ENCODE peak calls at places on chromosome 19, in five cellular contexts. Q is type B pancreatic cell; W is CD4-positive, alpha-beta memory T cell; C is Right ventricle myocardium superior; F is H9. O is an unnamed sample.

GRCh38 chr19:38837656-38838121 is 6.1 kb upstream of the ECH1 start:
- DNase-seq in Q (no peak), W (no peak), C (no peak), F (no peak), O (no peak)

GRCh38 chr19:1864480-1865171 is 1.2 kb upstream of the KLF16 start:
- DNase-seq in Q (no peak), W (no peak), C (peak), F (peak), O (peak)

GRCh38 chr19:4063369-4064072 is 3.2 kb downstream of the ZBTB7A start:
- DNase-seq in Q (no peak), W (no peak), C (no peak), F (peak), O (peak)

GRCh38 chr19:34573226-34573864 is 91.8 kb downstream of the WTIP start:
- DNase-seq in Q (no peak), W (no peak), C (no peak), F (no peak), O (no peak)

GRCh38 chr19:10270180-10270615 is 722 bp upstream of the ICAM1 start:
- DNase-seq in Q (no peak), W (peak), C (peak), F (peak), O (peak)

GRCh38 chr19:20357921-20358320 is 190.9 kb downstream of the ZNF486 start:
- DNase-seq in Q (no peak), W (no peak), C (no peak), F (no peak), O (no peak)

GRCh38 chr19:40284251-40284500 is 969 bp downstream of the AKT2 start:
- DNase-seq in Q (no peak), W (no peak), C (no peak), F (no peak), O (no peak)

GRCh38 chr19:46714523-46715106 is 2.3 kb downstream of the PRKD2 start:
- DNase-seq in Q (no peak), W (peak), C (no peak), F (no peak), O (no peak)

GRCh38 chr19:38557205-38557799 is 60.5 kb downstream of the MAP4K1 start:
- DNase-seq in Q (no peak), W (peak), C (no peak), F (no peak), O (no peak)

GRCh38 chr19:4257025-4257424 is 10.1 kb downstream of the YJU2 start:
- DNase-seq in Q (no peak), W (no peak), C (no peak), F (no peak), O (no peak)

GRCh38 chr19:39568604-39569003 is 28.6 kb upstream of the EID2 start:
- DNase-seq in Q (no peak), W (no peak), C (no peak), F (no peak), O (no peak)

GRCh38 chr19:5903054-5903501 is 512 bp downstream of the NDUFA11 start:
- DNase-seq in Q (no peak), W (no peak), C (no peak), F (no peak), O (no peak)

GRCh38 chr19:2422951-2423880 is 4.2 kb downstream of the TIMM13 start:
- DNase-seq in Q (no peak), W (no peak), C (peak), F (no peak), O (no peak)

GRCh38 chr19:3509566-3509989 is 3.5 kb downstream of the FZR1 start:
- DNase-seq in Q (no peak), W (no peak), C (no peak), F (no peak), O (no peak)

GRCh38 chr19:4077800-4078683 is 11.3 kb upstream of the ZBTB7A start:
- DNase-seq in Q (no peak), W (peak), C (peak), F (no peak), O (no peak)

GRCh38 chr19:24052811-24053210 is 34.2 kb upstream of the ZNF254 start:
- DNase-seq in Q (no peak), W (no peak), C (no peak), F (no peak), O (no peak)

GRCh38 chr19:5091576-5092215 is 122.8 kb downstream of the KDM4B start:
- DNase-seq in Q (no peak), W (no peak), C (no peak), F (no peak), O (no peak)

GRCh38 chr19:40056505-40056904 is 474 bp upstream of the ZNF780B start:
- DNase-seq in Q (no peak), W (no peak), C (no peak), F (no peak), O (no peak)

GRCh38 chr19:33865306-33865705 is 68.6 kb downstream of the KCTD15 start:
- DNase-seq in Q (peak), W (no peak), C (no peak), F (no peak), O (no peak)

GRCh38 chr19:3982701-3983541 is 2.3 kb downstream of the EEF2 start:
- DNase-seq in Q (no peak), W (no peak), C (no peak), F (peak), O (no peak)

GRCh38 chr19:43504426-43505185 is at the start of gene PHLDB3:
- DNase-seq in Q (peak), W (no peak), C (peak), F (peak), O (no peak)

GRCh38 chr19:6534451-6535093 is 3.7 kb downstream of the TNFSF9 start:
- DNase-seq in Q (no peak), W (no peak), C (no peak), F (peak), O (peak)